ENCODE peak calls at places on chromosomes 2 and 18, in seven cellular contexts. O is activated effector memory CD4-positive, alpha-beta T cell treated with anti-CD3 and anti-CD28 coated beads, Interleukin-2, amount 50 U/mL, for 16 hours; Y is NCI-H1417; X is activated T-helper 1 cell treated with anti-CD3 and anti-CD28 coated beads, Interleukin-2, amount 50 U/mL, for 16 hours; P is A549; W is stimulated activated CD4-positive, alpha-beta T cell treated with anti-CD3 and anti-CD28 coated beads, Interleukin-1b, Interleukin-23, amount 100 ng/mL, for 48 hours; C is fibroblast of lung. L is an unnamed sample.

GRCh38 chr2:67565761-67566160 is 168.6 kb downstream of the ETAA1 start:
- DNase-seq in C (peak; percentile 96), P (peak; percentile 54), O (no peak), X (no peak), Y (no peak), W (no peak), L (no peak)

GRCh38 chr2:16566701-16567100 is 98.9 kb downstream of the CYRIA start:
- DNase-seq in W (no peak), Y (no peak), P (no peak), C (no peak), O (no peak), X (no peak), L (no peak)

GRCh38 chr2:98346259-98347236 is at the start of gene CNGA3:
- DNase-seq in Y (no peak), X (no peak), W (no peak), C (peak; percentile 31), P (no peak), O (no peak), L (no peak)

GRCh38 chr2:14148186-14148585 is 484.3 kb upstream of the LRATD1 start:
- DNase-seq in X (no peak), W (no peak), P (no peak), O (no peak), C (no peak), Y (no peak), L (no peak)

GRCh38 chr2:172380436-172381274 is 46.7 kb upstream of the ITGA6 start:
- DNase-seq in C (peak; percentile 74), Y (no peak), O (no peak), W (no peak), P (no peak), X (no peak), L (no peak)

GRCh38 chr18:61322265-61322873 is 10.9 kb upstream of the CDH20 start:
- DNase-seq in C (peak; percentile 38), O (no peak), P (peak; percentile 32), Y (peak; percentile 43), W (peak; percentile 37), X (no peak), L (peak; percentile 16)

GRCh38 chr2:16165518-16166326 is 225.4 kb downstream of the MYCN start:
- DNase-seq in W (no peak), C (no peak), O (no peak), Y (no peak), X (no peak), P (no peak), L (no peak)

GRCh38 chr2:159802673-159803072 is 4.7 kb upstream of the CD302 start:
- DNase-seq in P (no peak), X (no peak), O (no peak), Y (no peak), C (no peak), W (no peak), L (no peak)

GRCh38 chr2:81195774-81196382 is 891.3 kb upstream of the LRRTM1 start:
- DNase-seq in P (no peak), X (no peak), Y (no peak), O (peak; percentile 55), W (no peak), C (no peak), L (no peak)

GRCh38 chr2:66443977-66444855 is 9.3 kb downstream of the MEIS1 start:
- DNase-seq in X (no peak), W (no peak), P (no peak), C (no peak), O (no peak), Y (no peak), L (no peak)

GRCh38 chr2:237697586-237698337 is 70.4 kb downstream of the LRRFIP1 start:
- DNase-seq in O (peak; percentile 81), X (no peak), W (peak; percentile 62), P (no peak), Y (no peak), C (peak; percentile 67), L (no peak)

GRCh38 chr2:241857572-241858121 is 1.0 kb downstream of the PDCD1 start:
- DNase-seq in W (no peak), P (no peak), C (no peak), Y (no peak), O (peak; percentile 61), X (no peak), L (no peak)

GRCh38 chr2:160836755-160837154 is 323.5 kb upstream of the TANK start:
- DNase-seq in X (no peak), W (no peak), Y (no peak), O (no peak), C (peak; percentile 98), P (peak; percentile 10), L (no peak)

GRCh38 chr18:21820035-21820810 is 79.6 kb downstream of the MIB1 start:
- DNase-seq in C (peak; percentile 23), O (no peak), Y (no peak), W (no peak), X (no peak), P (peak; percentile 32), L (no peak)

GRCh38 chr2:46780411-46780800 is 135.2 kb downstream of the MCFD2 start:
- DNase-seq in Y (no peak), C (no peak), O (no peak), X (no peak), P (no peak), W (no peak), L (no peak)

GRCh38 chr18:64365106-64365505 is 216.2 kb upstream of the LINC00305 start:
- DNase-seq in W (no peak), Y (no peak), C (no peak), O (no peak), P (no peak), X (no peak), L (no peak)

GRCh38 chr2:63861220-63861822 is 19.6 kb downstream of the UGP2 start:
- DNase-seq in C (peak; percentile 36), P (peak; percentile 77), O (peak; percentile 79), Y (peak; percentile 49), W (peak; percentile 40), X (no peak), L (peak; percentile 7)

GRCh38 chr2:73283545-73284295 is 558 bp downstream of the FBXO41 start:
- DNase-seq in P (no peak), Y (no peak), X (no peak), O (peak; percentile 66), W (peak; percentile 56), C (no peak), L (no peak)

GRCh38 chr2:15846626-15847025 is 93.7 kb upstream of the MYCN start:
- DNase-seq in O (no peak), C (no peak), Y (no peak), X (no peak), P (no peak), W (no peak), L (no peak)

GRCh38 chr2:119734051-119734450 is 25.7 kb upstream of the PTPN4 start:
- DNase-seq in W (no peak), P (no peak), X (no peak), O (no peak), C (no peak), Y (no peak), L (no peak)

L was measured in NCI-H510A.